ENCODE peak calls at places on chromosomes 16 and 17, in nine cellular contexts. W is amygdala; H is neural crest cell; O is AG10803; Q is activated CD4-positive, CD25-positive, alpha-beta regulatory T cell; Y is lower lobe of right lung; N is PC-9; G is GM19239; I is posterior cingulate gyrus. F is an unnamed sample.

GRCh38 chr16:24418729-24419128 is 120.6 kb upstream of the RBBP6 start:
- DNase-seq in W (no peak), H (no peak), O (no peak), Q (no peak), Y (no peak), N (no peak), G (no peak), I (no peak), F (no peak)

GRCh38 chr17:50697076-50697475 is 10.6 kb downstream of the ANKRD40 start:
- DNase-seq in W (no peak), H (no peak), O (no peak), Q (no peak), Y (no peak), N (no peak), G (no peak), I (no peak), F (no peak)

GRCh38 chr17:8436169-8436932 is 667 bp downstream of the NDEL1 start:
- DNase-seq in W (peak; percentile 69), H (peak; percentile 37), O (peak; percentile 71), Q (peak; percentile 32), Y (peak; percentile 85), N (peak; percentile 38), G (peak; percentile 17), I (peak; percentile 89), F (no peak)

GRCh38 chr17:1720856-1721386 is 3.6 kb upstream of the WDR81 start:
- DNase-seq in W (no peak), H (peak; percentile 62), O (peak; percentile 45), Q (peak; percentile 34), Y (peak; percentile 71), N (no peak), G (no peak), I (no peak), F (no peak)

GRCh38 chr17:72539981-72540897 is 419.4 kb downstream of the SOX9 start:
- DNase-seq in W (peak; percentile 79), H (peak; percentile 95), O (peak; percentile 62), Q (peak; percentile 20), Y (peak; percentile 74), N (peak; percentile 45), G (peak; percentile 87), I (peak; percentile 95), F (no peak)

GRCh38 chr16:46886764-46887523 is 2.8 kb downstream of the GPT2 start:
- DNase-seq in W (no peak), H (no peak), O (no peak), Q (no peak), Y (no peak), N (no peak), G (no peak), I (no peak), F (no peak)

GRCh38 chr17:74339537-74340195 is 13.6 kb downstream of the KIF19 start:
- DNase-seq in W (no peak), H (no peak), O (no peak), Q (no peak), Y (no peak), N (no peak), G (no peak), I (no peak), F (no peak)

GRCh38 chr17:52156576-52156975 is 1.9 kb downstream of the CA10 start:
- DNase-seq in W (no peak), H (no peak), O (no peak), Q (no peak), Y (no peak), N (no peak), G (no peak), I (no peak), F (no peak)

GRCh38 chr17:21228111-21228510 is 14.2 kb upstream of the TMEM11 start:
- DNase-seq in W (no peak), H (no peak), O (no peak), Q (no peak), Y (peak; percentile 53), N (peak; percentile 47), G (no peak), I (peak; percentile 62), F (no peak)

GRCh38 chr16:81641403-81642106 is 137.5 kb upstream of the PLCG2 start:
- DNase-seq in W (no peak), H (no peak), O (no peak), Q (no peak), Y (no peak), N (no peak), G (no peak), I (no peak), F (no peak)

GRCh38 chr16:25493136-25493811 is 198.5 kb upstream of the HS3ST4 start:
- DNase-seq in W (no peak), H (no peak), O (no peak), Q (no peak), Y (no peak), N (no peak), G (no peak), I (no peak), F (no peak)

GRCh38 chr17:731943-732787 is at the start of gene TLCD3A:
- DNase-seq in W (peak; percentile 35), H (peak; percentile 48), O (peak; percentile 68), Q (peak; percentile 9), Y (peak; percentile 83), N (peak; percentile 42), G (peak; percentile 68), I (peak; percentile 89), F (no peak)

GRCh38 chr17:81666092-81666341 is 388 bp downstream of the OXLD1 start:
- DNase-seq in W (no peak), H (no peak), O (peak; percentile 18), Q (peak; percentile 29), Y (no peak), N (no peak), G (no peak), I (no peak), F (no peak)

GRCh38 chr17:9274119-9274445 is 252.8 kb downstream of the NTN1 start:
- DNase-seq in W (no peak), H (no peak), O (no peak), Q (no peak), Y (no peak), N (no peak), G (no peak), I (no peak), F (no peak)

F was measured in keratinocyte.